ENCODE peak calls at places on chromosomes 13 and 19, in six cellular contexts. T, X, V, L, S and P are unnamed samples.

GRCh38 chr19:38263696-38264485 is 482 bp upstream of the SPINT2 start:
- DNase-seq in T (peak), S (peak), X (no peak), V (peak), L (peak), P (peak)

GRCh38 chr13:106530209-106530906 is 5.1 kb downstream of the EFNB2 start:
- DNase-seq in X (no peak), L (no peak), S (no peak), V (no peak), T (no peak), P (no peak)

GRCh38 chr19:45444318-45445041 is 20.8 kb upstream of the ERCC1 start:
- DNase-seq in L (peak), T (peak), S (peak), V (peak), X (peak), P (peak)

GRCh38 chr13:73040968-73041580 is 17.7 kb upstream of the KLF5 start:
- DNase-seq in V (no peak), T (no peak), S (peak), X (no peak), L (no peak), P (no peak)

GRCh38 chr13:30863796-30864195 is 42.3 kb upstream of the MEDAG start:
- DNase-seq in S (no peak), L (no peak), V (no peak), T (no peak), X (no peak), P (no peak)

GRCh38 chr19:50718255-50719118 is 1.1 kb downstream of the SHANK1 start:
- DNase-seq in L (no peak), T (no peak), S (no peak), V (peak), X (peak), P (no peak)

GRCh38 chr19:4515732-4516131 is 2.6 kb downstream of the PLIN4 start:
- DNase-seq in L (no peak), X (no peak), V (no peak), T (no peak), S (no peak), P (no peak)

GRCh38 chr19:52991484-52991883 is 22.2 kb upstream of the ERVV-1 start:
- DNase-seq in S (no peak), V (no peak), L (peak), X (peak), T (no peak), P (no peak)

GRCh38 chr13:112842343-112842856 is 126.6 kb upstream of the MCF2L start:
- DNase-seq in X (no peak), V (no peak), S (no peak), T (no peak), L (peak), P (no peak)

GRCh38 chr19:6451583-6452222 is 7.9 kb downstream of the SLC25A23 start:
- DNase-seq in L (no peak), V (no peak), X (no peak), S (no peak), T (no peak), P (no peak)

GRCh38 chr19:20276011-20276738 is 109.2 kb downstream of the ZNF486 start:
- DNase-seq in X (no peak), S (no peak), L (no peak), T (no peak), V (no peak), P (no peak)

GRCh38 chr19:15251749-15252397 is 19.6 kb upstream of the EPHX3 start:
- DNase-seq in X (peak), V (peak), T (no peak), L (peak), S (no peak), P (peak)

GRCh38 chr19:50669319-50670101 is 20.3 kb downstream of the C19orf81 start:
- DNase-seq in T (no peak), S (peak), V (no peak), L (no peak), X (peak), P (peak)

GRCh38 chr19:31348416-31349159 is 648 bp downstream of the TSHZ3 start:
- DNase-seq in T (no peak), S (no peak), V (peak), L (peak), X (peak), P (no peak)

GRCh38 chr13:36431204-36432105 is 840 bp upstream of the CCNA1 start:
- DNase-seq in X (peak), S (no peak), L (no peak), T (no peak), V (peak), P (no peak)

GRCh38 chr13:112127564-112127963 is 60.6 kb downstream of the SOX1 start:
- DNase-seq in V (no peak), T (no peak), S (no peak), X (no peak), L (no peak), P (no peak)

GRCh38 chr13:51041710-51042109 is 69.4 kb downstream of the C13orf42 start:
- DNase-seq in T (no peak), S (no peak), L (no peak), V (no peak), X (no peak), P (no peak)

GRCh38 chr13:94620286-94620896 is 18.7 kb downstream of the GPR180 start:
- DNase-seq in L (peak), V (no peak), S (peak), T (no peak), X (no peak), P (peak)

GRCh38 chr19:29560313-29561075 is 34.7 kb downstream of the VSTM2B start:
- DNase-seq in X (no peak), S (no peak), T (no peak), L (no peak), V (no peak), P (no peak)

GRCh38 chr19:29872224-29872731 is 60.5 kb downstream of the CCNE1 start:
- DNase-seq in L (peak), S (peak), T (no peak), V (peak), X (no peak), P (peak)

GRCh38 chr13:26497991-26498423 is 59.5 kb upstream of the WASF3 start:
- DNase-seq in S (no peak), L (peak), X (peak), T (no peak), V (no peak), P (no peak)

GRCh38 chr19:51944798-51945552 is 17.7 kb downstream of the ZNF613 start:
- DNase-seq in L (no peak), X (no peak), T (no peak), S (no peak), V (no peak), P (no peak)

GRCh38 chr13:73870036-73870741 is 264.0 kb downstream of the KLF12 start:
- DNase-seq in S (no peak), L (peak), T (no peak), V (no peak), X (no peak), P (no peak)

GRCh38 chr19:1524206-1524971 is 512 bp downstream of the PLK5 start:
- DNase-seq in V (no peak), T (no peak), S (no peak), L (no peak), X (no peak), P (peak)

GRCh38 chr13:19960673-19961015 is 2.1 kb downstream of the ZMYM2 start:
- DNase-seq in T (no peak), S (peak), L (peak), V (no peak), X (no peak), P (no peak)

GRCh38 chr19:9431475-9431874 is 3.9 kb downstream of the ZNF266 start:
- DNase-seq in S (peak), X (peak), V (peak), L (peak), T (peak), P (peak)

GRCh38 chr13:62537593-62537992 is 1121.9 kb upstream of the PCDH20 start:
- DNase-seq in X (no peak), V (no peak), S (no peak), L (no peak), T (no peak), P (no peak)

GRCh38 chr19:49133621-49134454 is 14.5 kb downstream of the PPFIA3 start:
- DNase-seq in T (no peak), X (no peak), S (no peak), V (peak), L (peak), P (peak)

GRCh38 chr13:106522898-106523525 is 12.4 kb downstream of the EFNB2 start:
- DNase-seq in X (no peak), L (no peak), V (no peak), T (no peak), S (no peak), P (no peak)

GRCh38 chr19:18809149-18809978 is 18.3 kb upstream of the COMP start:
- DNase-seq in L (peak), V (no peak), S (no peak), X (peak), T (no peak), P (no peak)

GRCh38 chr13:112438515-112438914 is 62.4 kb downstream of the SPACA7 start:
- DNase-seq in V (no peak), T (no peak), S (no peak), X (no peak), L (no peak), P (no peak)

GRCh38 chr19:13006431-13007281 is 11.4 kb downstream of the NFIX start:
- DNase-seq in L (no peak), V (no peak), T (no peak), X (no peak), S (no peak), P (no peak)